ENCODE peak calls at places on chromosomes 4 and X, in four cellular contexts. C, M, J and D are unnamed samples.

GRCh38 chrX:49039598-49040375 is 3.4 kb downstream of the TFE3 start:
- DNase-seq in C (peak; percentile 83), M (peak; percentile 54), J (peak; percentile 42), D (peak; percentile 47)

GRCh38 chr4:147927377-147928137 is 195.7 kb downstream of the ARHGAP10 start:
- DNase-seq in C (no peak), M (no peak), J (no peak), D (no peak)

GRCh38 chrX:153569475-153569874 is 29.5 kb downstream of the CCNQ start:
- DNase-seq in C (no peak), M (no peak), J (no peak), D (no peak)

GRCh38 chr4:93084599-93085305 is 743.8 kb upstream of the ATOH1 start:
- DNase-seq in C (no peak), M (no peak), J (no peak), D (no peak)

GRCh38 chr4:55272576-55272975 is 73.5 kb upstream of the SRD5A3 start:
- DNase-seq in C (no peak), M (no peak), J (no peak), D (no peak)

GRCh38 chr4:77699731-77700210 is 94.2 kb downstream of the CXCL13 start:
- DNase-seq in C (no peak), M (no peak), J (no peak), D (no peak)

GRCh38 chr4:80171251-80171650 is 26.1 kb upstream of the PRDM8 start:
- DNase-seq in C (no peak), M (no peak), J (peak; percentile 32), D (no peak)

GRCh38 chr4:104500452-104500851 is 5.8 kb upstream of the CXXC4 start:
- DNase-seq in C (no peak), M (no peak), J (no peak), D (no peak)

GRCh38 chr4:39480902-39481695 is 22.2 kb downstream of the LIAS start:
- DNase-seq in C (no peak), M (no peak), J (no peak), D (no peak)

GRCh38 chrX:134738986-134739744 is 80.9 kb upstream of the PLAC1 start:
- DNase-seq in C (no peak), M (no peak), J (no peak), D (no peak)

GRCh38 chr4:6378493-6379445 is 93.6 kb downstream of the PPP2R2C start:
- DNase-seq in C (no peak), M (no peak), J (no peak), D (no peak)

GRCh38 chr4:7391637-7392437 is 42.9 kb downstream of the PSAPL1 start:
- DNase-seq in C (no peak), M (no peak), J (no peak), D (no peak)

GRCh38 chr4:86974481-86975050 is 39.8 kb downstream of the AFF1 start:
- DNase-seq in C (no peak), M (no peak), J (no peak), D (no peak)

GRCh38 chr4:92450694-92451093 is 146.9 kb downstream of the GRID2 start:
- DNase-seq in C (no peak), M (no peak), J (no peak), D (no peak)

GRCh38 chr4:46386570-46386969 is 3.4 kb downstream of the GABRA2 start:
- DNase-seq in C (no peak), M (no peak), J (no peak), D (no peak)

GRCh38 chrX:43745938-43746721 is 90.0 kb downstream of the MAOA start:
- DNase-seq in C (no peak), M (no peak), J (no peak), D (no peak)

GRCh38 chrX:147875866-147876596 is 35.7 kb upstream of the FMR1 start:
- DNase-seq in C (no peak), M (no peak), J (no peak), D (peak; percentile 1)

GRCh38 chr4:177862541-177863176 is 420.4 kb upstream of the AGA start:
- DNase-seq in C (no peak), M (no peak), J (no peak), D (no peak)

GRCh38 chrX:68652327-68652930 is 5.0 kb downstream of the STARD8 start:
- DNase-seq in C (no peak), M (no peak), J (no peak), D (no peak)

GRCh38 chr4:30116401-30116800 is 603.8 kb upstream of the PCDH7 start:
- DNase-seq in C (no peak), M (no peak), J (no peak), D (no peak)

GRCh38 chrX:150558424-150558823 is 10.0 kb upstream of the MTM1 start:
- DNase-seq in C (no peak), M (no peak), J (no peak), D (no peak)

GRCh38 chr4:127936974-127937373 is 28.0 kb downstream of the MFSD8 start:
- DNase-seq in C (no peak), M (no peak), J (no peak), D (no peak)

GRCh38 chrX:101191217-101191750 is 28.3 kb upstream of the DRP2 start:
- DNase-seq in C (no peak), M (no peak), J (no peak), D (no peak)

GRCh38 chr4:148955926-148956325 is 513.7 kb upstream of the NR3C2 start:
- DNase-seq in C (no peak), M (no peak), J (no peak), D (no peak)

GRCh38 chr4:100935090-100935489 is 412.2 kb downstream of the PPP3CA start:
- DNase-seq in C (no peak), M (no peak), J (no peak), D (no peak)

GRCh38 chr4:95742872-95743271 is 97.0 kb upstream of the PDHA2 start:
- DNase-seq in C (no peak), M (no peak), J (no peak), D (no peak)

GRCh38 chrX:140501940-140502468 is 2.9 kb downstream of the SOX3 start:
- DNase-seq in C (no peak), M (no peak), J (no peak), D (no peak)

GRCh38 chr4:78324625-78325024 is 226.9 kb upstream of the ANXA3 start:
- DNase-seq in C (no peak), M (no peak), J (no peak), D (no peak)

GRCh38 chr4:60042941-60043340 is 1157.2 kb upstream of the ADGRL3 start:
- DNase-seq in C (no peak), M (no peak), J (no peak), D (no peak)

GRCh38 chr4:141851246-141851891 is 215.0 kb downstream of the IL15 start:
- DNase-seq in C (no peak), M (no peak), J (no peak), D (no peak)

GRCh38 chr4:88007304-88008132 is at the start of gene PKD2:
- DNase-seq in C (peak; percentile 85), M (peak; percentile 74), J (peak; percentile 68), D (no peak)

GRCh38 chr4:72312032-72312650 is 256.9 kb downstream of the ADAMTS3 start:
- DNase-seq in C (peak; percentile 59), M (no peak), J (no peak), D (no peak)

GRCh38 chr4:174789666-174790065 is 39.4 kb downstream of the GLRA3 start:
- DNase-seq in C (no peak), M (no peak), J (no peak), D (no peak)

GRCh38 chr4:144868309-144868708 is 222.4 kb downstream of the HHIP start:
- DNase-seq in C (no peak), M (no peak), J (no peak), D (no peak)

GRCh38 chrX:65985922-65986588 is 53.8 kb downstream of the VSIG4 start:
- DNase-seq in C (peak; percentile 38), M (peak; percentile 70), J (peak; percentile 66), D (no peak)

GRCh38 chr4:101068115-101068514 is 279.2 kb downstream of the PPP3CA start:
- DNase-seq in C (no peak), M (no peak), J (no peak), D (no peak)